ENCODE peak calls at places on chromosome 18, in four cellular contexts. M, F, R and L are unnamed samples.

GRCh38 chr18:2687390-2688001 is 32.0 kb downstream of the SMCHD1 start:
- DNase-seq in F (peak), R (no peak), M (no peak), L (no peak)

GRCh38 chr18:79859314-79859713 is 61.6 kb downstream of the KCNG2 start:
- DNase-seq in F (no peak), R (no peak), M (no peak), L (no peak)

GRCh38 chr18:415627-416612 is 84.6 kb downstream of the COLEC12 start:
- DNase-seq in M (no peak), R (no peak), F (no peak), L (no peak)

GRCh38 chr18:376307-376706 is 108.5 kb upstream of the THOC1 start:
- DNase-seq in F (no peak), M (no peak), R (no peak), L (no peak)

GRCh38 chr18:58367425-58368140 is 261.3 kb downstream of the ALPK2 start:
- DNase-seq in R (no peak), F (no peak), M (no peak), L (no peak)

GRCh38 chr18:79511271-79511670 is 115.5 kb downstream of the NFATC1 start:
- DNase-seq in R (no peak), F (no peak), M (no peak), L (no peak)

GRCh38 chr18:29226201-29226600 is 1049.3 kb upstream of the CDH2 start:
- DNase-seq in F (no peak), M (no peak), R (no peak), L (no peak)

GRCh38 chr18:79794851-79795250 is 2.9 kb upstream of the KCNG2 start:
- DNase-seq in F (no peak), R (no peak), M (no peak), L (no peak)

GRCh38 chr18:11885278-11885991 is 22.7 kb downstream of the MPPE1 start:
- DNase-seq in F (no peak), M (no peak), R (peak), L (no peak)

GRCh38 chr18:50558948-50559749 is 738 bp upstream of the MAPK4 start:
- DNase-seq in R (no peak), F (no peak), M (no peak), L (no peak)

GRCh38 chr18:79424008-79424565 is 28.4 kb downstream of the NFATC1 start:
- DNase-seq in M (peak), F (no peak), R (no peak), L (no peak)

GRCh38 chr18:70245941-70246537 is 40.6 kb upstream of the RTTN start:
- DNase-seq in F (no peak), M (no peak), R (no peak), L (no peak)

GRCh38 chr18:80231616-80232015 is 15.7 kb downstream of the PARD6G start:
- DNase-seq in R (no peak), F (no peak), M (no peak), L (no peak)

GRCh38 chr18:12585218-12585617 is 72.7 kb downstream of the SPIRE1 start:
- DNase-seq in M (no peak), F (no peak), R (no peak), L (no peak)

GRCh38 chr18:69240275-69240674 is 160.4 kb upstream of the DOK6 start:
- DNase-seq in R (no peak), F (no peak), M (no peak), L (no peak)

GRCh38 chr18:62045316-62045715 is 141.5 kb downstream of the PIGN start:
- DNase-seq in M (no peak), R (no peak), F (no peak), L (no peak)

GRCh38 chr18:69900941-69901340 is 46.7 kb downstream of the CD226 start:
- DNase-seq in R (no peak), F (no peak), M (no peak), L (no peak)

GRCh38 chr18:32879497-32879896 is 106.7 kb upstream of the KLHL14 start:
- DNase-seq in R (peak), F (no peak), M (no peak), L (no peak)

GRCh38 chr18:12091742-12092141 is 1.9 kb upstream of the ANKRD62 start:
- DNase-seq in M (no peak), F (no peak), R (no peak), L (no peak)

GRCh38 chr18:68713131-68713530 is 1.8 kb downstream of the TMX3 start:
- DNase-seq in R (no peak), M (no peak), F (no peak), L (no peak)

GRCh38 chr18:60951091-60951490 is 382.1 kb upstream of the CDH20 start:
- DNase-seq in F (no peak), M (no peak), R (no peak), L (no peak)

GRCh38 chr18:11310476-11311086 is 161.2 kb upstream of the PIEZO2 start:
- DNase-seq in F (no peak), M (peak), R (peak), L (peak)

GRCh38 chr18:25662247-25662646 is 310.3 kb upstream of the ZNF521 start:
- DNase-seq in M (no peak), F (no peak), R (no peak), L (no peak)

GRCh38 chr18:45802814-45803492 is 22.5 kb upstream of the SIGLEC15 start:
- DNase-seq in R (no peak), F (no peak), M (no peak), L (no peak)

GRCh38 chr18:26940744-26941398 is 75.4 kb upstream of the AQP4 start:
- DNase-seq in R (no peak), F (no peak), M (no peak), L (no peak)

GRCh38 chr18:62979172-62979571 is 263.8 kb downstream of the PHLPP1 start:
- DNase-seq in F (no peak), R (no peak), M (no peak), L (no peak)

GRCh38 chr18:57767259-57768050 is 35.7 kb downstream of the ATP8B1 start:
- DNase-seq in F (no peak), R (no peak), M (no peak), L (no peak)

GRCh38 chr18:29892960-29893558 is 1149.5 kb downstream of the DSC3 start:
- DNase-seq in M (peak), F (no peak), R (no peak), L (no peak)

GRCh38 chr18:73888565-73888964 is 259.1 kb downstream of the FBXO15 start:
- DNase-seq in R (no peak), F (no peak), M (no peak), L (no peak)

GRCh38 chr18:74128114-74128513 is 19.5 kb downstream of the FBXO15 start:
- DNase-seq in R (no peak), M (no peak), F (no peak), L (no peak)

GRCh38 chr18:70181015-70181414 is 24.5 kb downstream of the RTTN start:
- DNase-seq in F (no peak), R (peak), M (no peak), L (no peak)

GRCh38 chr18:13296868-13297574 is 78.5 kb downstream of the LDLRAD4 start:
- DNase-seq in F (no peak), M (no peak), R (no peak), L (no peak)

GRCh38 chr18:69567813-69568488 is 167.3 kb downstream of the DOK6 start:
- DNase-seq in R (peak), M (no peak), F (no peak), L (no peak)

GRCh38 chr18:45046226-45046625 is 365.5 kb downstream of the SETBP1 start:
- DNase-seq in F (no peak), R (no peak), M (no peak), L (no peak)

GRCh38 chr18:31702449-31702848 is 18.1 kb upstream of the B4GALT6 start:
- DNase-seq in R (no peak), F (no peak), M (no peak), L (no peak)

GRCh38 chr18:58268849-58269248 is 224.8 kb downstream of the NEDD4L start:
- DNase-seq in R (no peak), M (no peak), F (no peak), L (no peak)

GRCh38 chr18:46069524-46069923 is 2.5 kb downstream of the PSTPIP2 start:
- DNase-seq in M (no peak), F (no peak), R (no peak), L (no peak)

GRCh38 chr18:58024139-58024538 is 19.9 kb upstream of the NEDD4L start:
- DNase-seq in F (no peak), M (no peak), R (peak), L (no peak)

GRCh38 chr18:32891797-32892196 is 119.0 kb upstream of the KLHL14 start:
- DNase-seq in F (no peak), R (peak), M (no peak), L (no peak)

GRCh38 chr18:25279133-25279532 is 72.8 kb downstream of the ZNF521 start:
- DNase-seq in M (no peak), R (no peak), F (no peak), L (no peak)

GRCh38 chr18:23354625-23355024 is 98.5 kb upstream of the RIOK3 start:
- DNase-seq in F (no peak), M (peak), R (peak), L (no peak)
- TF ChIP-seq NR2C2 in F (no peak), M (no peak), R (no peak), L (no peak)

GRCh38 chr18:78410094-78410786 is 569.4 kb upstream of the SALL3 start:
- DNase-seq in M (no peak), F (no peak), R (no peak), L (no peak)

GRCh38 chr18:78407456-78407823 is 572.2 kb upstream of the SALL3 start:
- DNase-seq in M (no peak), R (no peak), F (no peak), L (no peak)

GRCh38 chr18:78405763-78406162 is 573.9 kb upstream of the SALL3 start:
- DNase-seq in M (no peak), F (no peak), R (no peak), L (no peak)

GRCh38 chr18:78408623-78409022 is 571.0 kb upstream of the SALL3 start:
- DNase-seq in F (no peak), M (no peak), R (no peak), L (no peak)

GRCh38 chr18:78406743-78407455 is 572.7 kb upstream of the SALL3 start:
- DNase-seq in M (no peak), F (no peak), R (no peak), L (no peak)
- TF ChIP-seq NR2C2 in M (no peak), F (no peak), R (no peak), L (no peak)

DNA sequence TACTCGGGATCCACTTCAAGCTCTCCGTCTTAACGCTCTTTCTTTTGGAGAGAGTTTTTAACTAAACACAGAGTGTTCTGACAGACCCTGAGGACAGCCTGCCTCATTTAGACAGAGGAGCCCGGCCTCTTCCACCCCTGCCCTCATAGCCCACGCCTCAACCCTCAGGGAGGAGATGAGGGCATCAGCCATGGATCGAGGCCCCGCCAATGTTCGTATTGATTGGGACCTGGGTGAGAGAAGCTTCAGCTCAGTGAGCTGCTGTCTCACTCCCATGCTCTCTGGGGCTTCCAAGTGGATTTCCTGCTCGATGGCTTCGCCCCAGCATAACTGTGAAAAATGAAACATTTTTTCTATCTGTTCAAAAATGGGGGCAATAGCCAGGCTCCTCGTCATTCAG is 261.6 kb upstream of the SKOR2 start:
- DNase-seq in F (no peak), M (no peak), R (no peak), L (no peak)
- TF ChIP-seq NR2C2 in F (no peak), M (no peak), R (no peak), L (no peak)

DNA sequence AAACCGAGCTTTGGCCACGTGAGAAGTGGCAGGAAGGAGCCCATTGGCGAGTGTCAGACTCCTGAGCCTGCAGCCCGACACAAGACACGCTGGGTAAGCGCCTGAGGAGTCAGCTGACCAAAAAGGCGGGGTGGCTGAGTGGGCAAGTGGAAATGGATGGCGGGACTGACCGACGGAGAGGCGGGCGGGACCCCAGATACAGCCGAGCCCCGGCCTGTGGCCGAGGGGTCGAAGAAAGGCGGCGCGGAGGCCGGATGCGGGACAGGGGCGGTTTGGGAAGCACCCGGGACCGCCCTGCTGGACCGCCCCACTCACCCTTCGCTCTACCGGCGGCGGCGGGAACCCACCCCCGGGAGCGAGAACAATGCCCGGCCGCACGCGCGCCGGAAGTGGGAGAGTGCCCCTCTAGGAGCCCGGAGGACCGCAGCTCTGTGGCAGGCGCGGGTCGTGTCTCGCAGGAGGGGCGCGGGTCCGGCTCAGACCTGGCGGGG is 22.8 kb downstream of the ZSCAN30 start:
- DNase-seq in M (no peak), F (no peak), R (no peak), L (peak)
- TF ChIP-seq NR2C2 in M (no peak), F (no peak), R (no peak), L (no peak)

GRCh38 chr18:39527465-39527864 is 1961.9 kb upstream of the CELF4 start:
- DNase-seq in R (no peak), M (no peak), F (no peak), L (no peak)
- TF ChIP-seq NR2C2 in R (no peak), M (no peak), F (no peak), L (no peak)

DNA sequence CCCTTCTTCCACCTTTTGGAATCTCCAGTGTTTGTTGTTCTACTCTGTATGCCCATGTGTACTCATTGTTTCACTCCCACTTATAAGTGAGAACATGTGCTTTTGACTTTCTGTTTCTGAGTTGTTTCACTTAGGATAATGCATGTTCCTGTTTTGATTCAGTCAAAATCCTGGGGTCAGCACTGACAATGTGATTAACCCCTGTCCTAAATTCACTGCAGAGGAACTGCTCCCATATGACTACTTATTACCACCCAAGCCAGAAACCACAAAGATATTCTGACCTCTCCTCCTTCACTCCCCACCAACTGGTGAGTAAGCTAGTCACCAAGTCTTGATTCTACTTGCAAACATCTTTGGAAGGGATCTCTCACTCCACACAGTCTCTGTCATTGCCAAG is 251.4 kb upstream of the TCF4 start:
- DNase-seq in F (no peak), M (no peak), R (no peak), L (no peak)
- TF ChIP-seq NR2C2 in F (no peak), M (no peak), R (no peak), L (no peak)

GRCh38 chr18:37341016-37341415 is 224.6 kb downstream of the CELF4 start:
- DNase-seq in R (no peak), F (no peak), M (no peak), L (no peak)
- TF ChIP-seq NR2C2 in R (no peak), F (no peak), M (no peak), L (no peak)

GRCh38 chr18:59501876-59502221 is 142.8 kb upstream of the LMAN1 start:
- DNase-seq in M (no peak), F (no peak), R (no peak), L (no peak)
- TF ChIP-seq NR2C2 in M (no peak), F (no peak), R (no peak), L (no peak)

DNA sequence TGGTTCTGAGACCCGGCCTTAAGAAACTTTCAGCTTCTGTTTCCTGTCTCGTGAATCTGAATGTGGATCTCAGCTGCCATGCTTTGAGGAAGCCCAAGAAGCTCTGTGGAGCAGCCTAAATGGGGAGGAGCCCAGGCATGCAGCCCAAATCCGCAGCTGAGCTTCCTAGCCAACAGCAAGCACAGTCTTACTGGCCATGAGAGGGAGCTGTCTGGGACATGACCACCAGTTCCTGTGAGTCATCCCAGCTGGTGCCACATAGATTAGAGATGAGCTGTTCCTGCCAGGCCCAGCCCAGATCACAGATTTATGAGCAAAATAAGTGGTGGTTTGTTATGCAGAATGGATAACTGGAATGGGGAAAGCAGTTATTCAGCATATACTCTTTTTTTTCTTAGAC is 224.4 kb upstream of the APCDD1 start:
- DNase-seq in R (peak), F (no peak), M (no peak), L (no peak)
- TF ChIP-seq NR2C2 in R (no peak), F (no peak), M (no peak), L (no peak)